ENCODE peak calls at places on chromosomes 7 and 10, in four cellular contexts. One of them, this sample, is unnamed.

GRCh38 chr10:15137636-15138035 is 30.9 kb downstream of the NMT2 start:
- DNase-seq in tibial artery: no peak
- DNase-seq in left ventricle myocardium inferior: no peak
- DNase-seq in A549: no peak
- DNase-seq in this sample: no peak

GRCh38 chr10:80275756-80276155 is 13.7 kb downstream of the MAT1A start:
- DNase-seq in tibial artery: peak; percentile 34
- DNase-seq in A549: no peak
- DNase-seq in left ventricle myocardium inferior: no peak
- DNase-seq in this sample: no peak

GRCh38 chr10:132987671-132988571 is 45.6 kb upstream of the CFAP46 start:
- DNase-seq in tibial artery: no peak
- DNase-seq in A549: no peak
- DNase-seq in left ventricle myocardium inferior: no peak
- DNase-seq in this sample: peak; percentile 61

GRCh38 chr10:20776384-20776783 is 120.7 kb downstream of the NEBL start:
- DNase-seq in A549: no peak
- DNase-seq in left ventricle myocardium inferior: no peak
- DNase-seq in tibial artery: no peak
- DNase-seq in this sample: no peak

GRCh38 chr10:15879058-15879457 is 18.8 kb upstream of the MINDY3 start:
- DNase-seq in tibial artery: no peak
- DNase-seq in A549: peak; percentile 50
- DNase-seq in left ventricle myocardium inferior: no peak
- DNase-seq in this sample: no peak

GRCh38 chr7:122383934-122384333 is 79.4 kb upstream of the FEZF1 start:
- DNase-seq in tibial artery: no peak
- DNase-seq in left ventricle myocardium inferior: no peak
- DNase-seq in A549: no peak
- DNase-seq in this sample: no peak

GRCh38 chr10:6204063-6204340 is 1.3 kb downstream of the PFKFB3 start:
- DNase-seq in left ventricle myocardium inferior: no peak
- DNase-seq in tibial artery: peak; percentile 79
- DNase-seq in A549: no peak
- DNase-seq in this sample: peak; percentile 90

GRCh38 chr10:124291009-124291671 is 127.6 kb downstream of the OAT start:
- DNase-seq in tibial artery: peak; percentile 77
- DNase-seq in left ventricle myocardium inferior: peak; percentile 48
- DNase-seq in A549: no peak
- DNase-seq in this sample: peak; percentile 88

GRCh38 chr10:7121154-7121797 is 289.6 kb downstream of the SFMBT2 start:
- DNase-seq in left ventricle myocardium inferior: peak; percentile 46
- DNase-seq in tibial artery: no peak
- DNase-seq in A549: peak; percentile 71
- DNase-seq in this sample: peak; percentile 80

GRCh38 chr7:138435231-138435919 is 24.7 kb upstream of the TRIM24 start:
- DNase-seq in left ventricle myocardium inferior: no peak
- DNase-seq in A549: no peak
- DNase-seq in tibial artery: no peak
- DNase-seq in this sample: no peak

GRCh38 chr7:159118220-159118595 is 26.5 kb downstream of the VIPR2 start:
- DNase-seq in A549: no peak
- DNase-seq in left ventricle myocardium inferior: no peak
- DNase-seq in tibial artery: peak; percentile 17
- DNase-seq in this sample: no peak

GRCh38 chr7:69510114-69510513 is 88.2 kb upstream of the AUTS2 start:
- DNase-seq in tibial artery: peak; percentile 31
- DNase-seq in left ventricle myocardium inferior: no peak
- DNase-seq in A549: no peak
- DNase-seq in this sample: no peak

GRCh38 chr7:146185844-146186243 is 69.2 kb downstream of the CNTNAP2 start:
- DNase-seq in A549: no peak
- DNase-seq in tibial artery: no peak
- DNase-seq in left ventricle myocardium inferior: no peak
- DNase-seq in this sample: no peak

GRCh38 chr7:141930211-141930610 is 14.0 kb downstream of the OR9A4 start:
- DNase-seq in A549: no peak
- DNase-seq in left ventricle myocardium inferior: no peak
- DNase-seq in tibial artery: no peak
- DNase-seq in this sample: no peak

GRCh38 chr10:1608408-1609037 is 128.8 kb downstream of the ADARB2 start:
- DNase-seq in A549: no peak
- DNase-seq in tibial artery: no peak
- DNase-seq in left ventricle myocardium inferior: no peak
- DNase-seq in this sample: no peak

GRCh38 chr10:115948415-115948814 is 324.6 kb downstream of the GFRA1 start:
- DNase-seq in tibial artery: no peak
- DNase-seq in A549: no peak
- DNase-seq in left ventricle myocardium inferior: no peak
- DNase-seq in this sample: no peak

GRCh38 chr10:112949875-112950507 is at the start of gene TCF7L2:
- DNase-seq in A549: peak; percentile 94
- DNase-seq in tibial artery: peak; percentile 98
- DNase-seq in left ventricle myocardium inferior: peak; percentile 96
- DNase-seq in this sample: peak; percentile 97

GRCh38 chr7:124457841-124458240 is 307.8 kb downstream of the GPR37 start:
- DNase-seq in left ventricle myocardium inferior: no peak
- DNase-seq in tibial artery: no peak
- DNase-seq in A549: no peak
- DNase-seq in this sample: no peak

GRCh38 chr7:129950191-129950940 is 2.4 kb downstream of the UBE2H start:
- DNase-seq in left ventricle myocardium inferior: no peak
- DNase-seq in A549: no peak
- DNase-seq in tibial artery: no peak
- DNase-seq in this sample: no peak

GRCh38 chr7:30925913-30926312 is 14.3 kb downstream of the AQP1 start:
- DNase-seq in tibial artery: peak; percentile 48
- DNase-seq in left ventricle myocardium inferior: peak; percentile 7
- DNase-seq in A549: no peak
- DNase-seq in this sample: peak; percentile 44

GRCh38 chr10:132560248-132560731 is 22.7 kb downstream of the INPP5A start:
- DNase-seq in A549: no peak
- DNase-seq in left ventricle myocardium inferior: no peak
- DNase-seq in tibial artery: no peak
- DNase-seq in this sample: peak; percentile 49

GRCh38 chr10:110076559-110077318 is 69.0 kb downstream of the ADD3 start:
- DNase-seq in tibial artery: peak; percentile 76
- DNase-seq in A549: no peak
- DNase-seq in left ventricle myocardium inferior: no peak
- DNase-seq in this sample: peak; percentile 54

GRCh38 chr7:129417073-129417472 is 17.2 kb upstream of the STRIP2 start:
- DNase-seq in A549: no peak
- DNase-seq in left ventricle myocardium inferior: no peak
- DNase-seq in tibial artery: no peak
- DNase-seq in this sample: no peak

GRCh38 chr10:50510517-50511473 is 113.0 kb downstream of the SGMS1 start:
- DNase-seq in tibial artery: no peak
- DNase-seq in left ventricle myocardium inferior: no peak
- DNase-seq in A549: no peak
- DNase-seq in this sample: no peak

GRCh38 chr7:104956753-104957450 is 57.1 kb upstream of the KMT2E start:
- DNase-seq in tibial artery: no peak
- DNase-seq in left ventricle myocardium inferior: no peak
- DNase-seq in A549: no peak
- DNase-seq in this sample: no peak

GRCh38 chr10:788796-789748 is 99.6 kb upstream of the DIP2C start:
- DNase-seq in tibial artery: peak; percentile 81
- DNase-seq in left ventricle myocardium inferior: peak; percentile 76
- DNase-seq in A549: peak; percentile 95
- DNase-seq in this sample: peak; percentile 73

GRCh38 chr7:988426-988911 is 5.5 kb downstream of the CYP2W1 start:
- DNase-seq in A549: no peak
- DNase-seq in tibial artery: no peak
- DNase-seq in left ventricle myocardium inferior: no peak
- DNase-seq in this sample: no peak

GRCh38 chr10:57102234-57102633 is 741.2 kb upstream of the ZWINT start:
- DNase-seq in A549: no peak
- DNase-seq in tibial artery: no peak
- DNase-seq in left ventricle myocardium inferior: no peak
- DNase-seq in this sample: no peak

GRCh38 chr10:85231534-85232270 is 903.3 kb downstream of the CCSER2 start:
- DNase-seq in left ventricle myocardium inferior: no peak
- DNase-seq in A549: no peak
- DNase-seq in tibial artery: no peak
- DNase-seq in this sample: no peak

GRCh38 chr10:44949127-44949802 is 10.3 kb upstream of the RASSF4 start:
- DNase-seq in left ventricle myocardium inferior: no peak
- DNase-seq in tibial artery: peak; percentile 39
- DNase-seq in A549: no peak
- DNase-seq in this sample: no peak

GRCh38 chr7:98107313-98107691 is 640 bp downstream of the LMTK2 start:
- DNase-seq in tibial artery: no peak
- DNase-seq in left ventricle myocardium inferior: no peak
- DNase-seq in A549: no peak
- DNase-seq in this sample: no peak

GRCh38 chr7:16026253-16027020 is 340.0 kb upstream of the MEOX2 start:
- DNase-seq in tibial artery: no peak
- DNase-seq in left ventricle myocardium inferior: peak; percentile 31
- DNase-seq in A549: no peak
- DNase-seq in this sample: no peak

GRCh38 chr7:101820703-101821102 is 3.3 kb downstream of the CUX1 start:
- DNase-seq in tibial artery: no peak
- DNase-seq in left ventricle myocardium inferior: no peak
- DNase-seq in A549: no peak
- DNase-seq in this sample: no peak
- H3K4me3 ChIP-seq in tibial artery: no peak overlapping the region
- H3K4me3 ChIP-seq in left ventricle myocardium inferior: no peak overlapping the region
- H3K4me3 ChIP-seq in A549: no peak overlapping the region
- H3K4me3 ChIP-seq in this sample: no peak overlapping the region

GRCh38 chr7:106057204-106057961 is 54.7 kb downstream of the SYPL1 start:
- DNase-seq in A549: no peak
- DNase-seq in tibial artery: no peak
- DNase-seq in left ventricle myocardium inferior: no peak
- DNase-seq in this sample: no peak

GRCh38 chr7:106054971-106055370 is 57.1 kb downstream of the SYPL1 start:
- DNase-seq in A549: no peak
- DNase-seq in left ventricle myocardium inferior: no peak
- DNase-seq in tibial artery: no peak
- DNase-seq in this sample: no peak

GRCh38 chr7:106057962-106058901 is 53.9 kb downstream of the SYPL1 start:
- DNase-seq in tibial artery: no peak
- DNase-seq in left ventricle myocardium inferior: no peak
- DNase-seq in A549: no peak
- DNase-seq in this sample: no peak

GRCh38 chr7:106058925-106059324 is 53.2 kb downstream of the SYPL1 start:
- DNase-seq in A549: no peak
- DNase-seq in left ventricle myocardium inferior: no peak
- DNase-seq in tibial artery: no peak
- DNase-seq in this sample: no peak

DNA sequence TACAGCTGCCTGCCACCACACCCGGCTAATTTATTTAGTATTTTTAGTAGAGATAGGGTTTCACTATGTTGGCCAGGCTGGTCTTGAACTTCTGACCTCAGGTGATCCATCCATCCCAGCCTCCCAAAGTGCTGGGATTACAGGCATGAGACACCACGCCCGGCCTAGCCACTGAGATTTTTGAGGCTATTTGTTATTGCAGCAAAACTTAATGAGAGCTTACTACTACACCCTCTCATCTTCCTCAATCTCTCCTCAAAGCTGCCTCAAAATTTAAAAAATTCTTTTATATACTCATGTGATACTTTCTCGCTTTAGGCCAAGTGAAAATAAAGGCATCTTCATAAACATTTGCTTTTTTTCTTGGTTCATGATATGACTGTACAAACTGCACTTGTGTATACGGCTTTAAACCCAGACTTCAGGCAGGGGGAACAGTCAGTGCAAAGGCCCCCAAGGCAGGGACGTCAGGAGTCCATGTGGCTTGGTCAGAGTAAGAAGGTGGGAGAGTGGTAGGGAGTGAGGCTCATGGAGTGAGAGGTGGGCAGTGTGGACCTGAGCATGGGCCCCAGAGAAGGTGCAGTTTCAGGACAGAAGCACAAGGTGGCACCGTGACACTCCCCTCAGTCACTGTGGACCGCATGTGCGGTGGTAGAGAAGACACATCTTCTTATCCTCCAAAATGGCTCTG is 55.5 kb downstream of the SYPL1 start:
- DNase-seq in A549: peak; percentile 81
- DNase-seq in left ventricle myocardium inferior: peak; percentile 57
- DNase-seq in tibial artery: peak; percentile 81
- DNase-seq in this sample: peak; percentile 73
- H3K4me1 ChIP-seq in A549: no peaks in the 10 kb centered on the region
- H3K4me1 ChIP-seq in left ventricle myocardium inferior: peaks cover 22% of the 10 kb centered on the region
- H3K4me1 ChIP-seq in tibial artery: no peaks in the 10 kb centered on the region
- H3K4me1 ChIP-seq in this sample: no peaks in the 10 kb centered on the region

GRCh38 chr7:32958046-32959025 is 1.1 kb downstream of the FKBP9 start:
- DNase-seq in A549: no peak
- DNase-seq in tibial artery: peak; percentile 75
- DNase-seq in left ventricle myocardium inferior: peak; percentile 64
- DNase-seq in this sample: peak; percentile 65
- H3K4me3 ChIP-seq in A549: peak overlapping the region; percentile 84
- H3K4me3 ChIP-seq in tibial artery: peak overlapping the region; percentile 97
- H3K4me3 ChIP-seq in left ventricle myocardium inferior: peak overlapping the region; percentile 92
- H3K4me3 ChIP-seq in this sample: peak overlapping the region; percentile 68

GRCh38 chr10:102752266-102752930 is 8.7 kb downstream of the WBP1L start:
- DNase-seq in A549: no peak
- DNase-seq in tibial artery: peak; percentile 83
- DNase-seq in left ventricle myocardium inferior: no peak
- DNase-seq in this sample: no peak
- H3K4me1 ChIP-seq in A549: peaks cover 9% of the 10 kb centered on the region
- H3K4me1 ChIP-seq in tibial artery: peaks cover 7% of the 10 kb centered on the region
- H3K4me1 ChIP-seq in left ventricle myocardium inferior: peaks cover 29% of the 10 kb centered on the region
- H3K4me1 ChIP-seq in this sample: peaks cover 6% of the 10 kb centered on the region